ENCODE peak calls at places on chromosomes 4 and X, in six cellular contexts. G is A549, H is endothelial cell of umbilical vein, L is K562, S is GM12878, V is HepG2. N is an unnamed sample.

GRCh38 chr4:38730830-38731646 is 51.8 kb downstream of the TLR10 start:
- DNase-seq in G (peak), H (peak), L (peak), S (peak), V (peak), N (peak)

GRCh38 chr4:104728380-104729122 is 233.9 kb upstream of the CXXC4 start:
- DNase-seq in G (peak), H (no peak), L (no peak), S (no peak), V (peak), N (no peak)

GRCh38 chr4:89754531-89754930 is 82.4 kb downstream of the SNCA start:
- DNase-seq in G (no peak), H (no peak), L (no peak), S (no peak), V (no peak), N (no peak)

GRCh38 chr4:168496834-168497233 is at the start of gene PALLD:
- DNase-seq in G (no peak), H (no peak), L (no peak), S (no peak), V (no peak), N (peak)

GRCh38 chrX:124093222-124093621 is 131.7 kb downstream of the STAG2 start:
- DNase-seq in G (no peak), H (no peak), L (no peak), S (no peak), V (no peak), N (no peak)

GRCh38 chr4:4871267-4872147 is 12.0 kb downstream of the MSX1 start:
- DNase-seq in G (no peak), H (no peak), L (no peak), S (no peak), V (no peak), N (no peak)

GRCh38 chrX:44949125-44949524 is 76.1 kb downstream of the KDM6A start:
- DNase-seq in G (no peak), H (no peak), L (no peak), S (no peak), V (no peak), N (no peak)

GRCh38 chrX:131288738-131289511 is at the start of gene IGSF1:
- DNase-seq in G (no peak), H (no peak), L (peak), S (no peak), V (peak), N (peak)

GRCh38 chr4:184476660-184477059 is 2.3 kb upstream of the IRF2 start:
- DNase-seq in G (no peak), H (no peak), L (peak), S (no peak), V (no peak), N (no peak)

GRCh38 chr4:38292529-38292928 is 332.3 kb downstream of the PTTG2 start:
- DNase-seq in G (no peak), H (no peak), L (no peak), S (no peak), V (peak), N (no peak)

GRCh38 chr4:186902361-186902760 is 178.7 kb upstream of the FAT1 start:
- DNase-seq in G (peak), H (no peak), L (no peak), S (no peak), V (no peak), N (no peak)

GRCh38 chrX:65596270-65596669 is 61.7 kb upstream of the LAS1L start:
- DNase-seq in G (no peak), H (peak), L (peak), S (peak), V (no peak), N (peak)

GRCh38 chr4:138599965-138600364 is 357.8 kb upstream of the SLC7A11 start:
- DNase-seq in G (no peak), H (no peak), L (no peak), S (no peak), V (no peak), N (no peak)

GRCh38 chr4:140103676-140104075 is 50.3 kb downstream of the MAML3 start:
- DNase-seq in G (no peak), H (peak), L (no peak), S (peak), V (no peak), N (peak)

GRCh38 chr4:45033676-45034410 is 307.5 kb upstream of the GNPDA2 start:
- DNase-seq in G (no peak), H (no peak), L (no peak), S (no peak), V (no peak), N (no peak)

GRCh38 chr4:92215471-92215870 is 88.3 kb upstream of the GRID2 start:
- DNase-seq in G (no peak), H (no peak), L (no peak), S (no peak), V (no peak), N (no peak)

GRCh38 chrX:106247162-106247561 is 79.1 kb downstream of the PWWP3B start:
- DNase-seq in G (no peak), H (no peak), L (no peak), S (no peak), V (no peak), N (no peak)

GRCh38 chr4:17647927-17648326 is 33.5 kb downstream of the MED28 start:
- DNase-seq in G (no peak), H (no peak), L (no peak), S (no peak), V (no peak), N (peak)

GRCh38 chr4:56112377-56112776 is 163.6 kb downstream of the CEP135 start:
- DNase-seq in G (no peak), H (no peak), L (no peak), S (no peak), V (no peak), N (no peak)

GRCh38 chrX:107699611-107700010 is 71.3 kb downstream of the PRPS1 start:
- DNase-seq in G (no peak), H (no peak), L (no peak), S (no peak), V (no peak), N (no peak)

GRCh38 chrX:107704181-107704580 is 71.4 kb downstream of the TSC22D3 start:
- DNase-seq in G (no peak), H (no peak), L (no peak), S (no peak), V (no peak), N (no peak)

GRCh38 chrX:107700317-107700774 is 72.0 kb downstream of the PRPS1 start:
- DNase-seq in G (no peak), H (no peak), L (no peak), S (no peak), V (no peak), N (peak)

GRCh38 chrX:107701493-107702121 is 73.3 kb downstream of the PRPS1 start:
- DNase-seq in G (no peak), H (no peak), L (no peak), S (no peak), V (no peak), N (peak)

DNA sequence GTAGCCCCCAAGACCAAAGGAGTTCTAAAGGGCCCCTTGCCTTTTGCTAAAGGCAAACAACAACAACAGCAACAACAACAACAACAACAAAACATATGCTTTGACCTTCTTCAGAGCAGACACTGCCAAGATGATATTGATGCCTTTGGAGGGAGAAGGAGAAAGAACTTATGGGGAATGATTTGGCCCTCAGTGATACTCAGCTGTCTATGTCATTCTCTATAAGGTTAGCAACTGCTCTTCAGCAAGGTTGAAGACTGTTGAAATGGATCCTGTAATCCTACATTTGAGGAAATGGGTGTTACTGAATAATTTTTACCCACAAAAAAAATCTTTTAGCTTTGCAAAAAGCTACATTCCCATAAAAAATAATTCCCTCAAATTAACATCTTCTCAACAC is 72.5 kb downstream of the PRPS1 start:
- DNase-seq in G (no peak), H (no peak), L (no peak), S (no peak), V (no peak), N (no peak)
- TF ChIP-seq MAX in G (no peak), H (no peak), L (no peak), S (no peak), V (no peak), N (no peak)

GRCh38 chrX:154987940-154988339 is 34.6 kb downstream of the F8 start:
- DNase-seq in G (no peak), H (no peak), L (no peak), S (no peak), V (peak), N (no peak)

GRCh38 chrX:154991476-154991875 is 31.0 kb downstream of the F8 start:
- DNase-seq in G (no peak), H (no peak), L (no peak), S (no peak), V (no peak), N (no peak)

GRCh38 chrX:154988719-154989118 is 33.8 kb downstream of the F8 start:
- DNase-seq in G (no peak), H (no peak), L (no peak), S (no peak), V (no peak), N (no peak)

GRCh38 chrX:154991039-154991438 is 31.5 kb downstream of the F8 start:
- DNase-seq in G (no peak), H (no peak), L (no peak), S (peak), V (no peak), N (no peak)

DNA sequence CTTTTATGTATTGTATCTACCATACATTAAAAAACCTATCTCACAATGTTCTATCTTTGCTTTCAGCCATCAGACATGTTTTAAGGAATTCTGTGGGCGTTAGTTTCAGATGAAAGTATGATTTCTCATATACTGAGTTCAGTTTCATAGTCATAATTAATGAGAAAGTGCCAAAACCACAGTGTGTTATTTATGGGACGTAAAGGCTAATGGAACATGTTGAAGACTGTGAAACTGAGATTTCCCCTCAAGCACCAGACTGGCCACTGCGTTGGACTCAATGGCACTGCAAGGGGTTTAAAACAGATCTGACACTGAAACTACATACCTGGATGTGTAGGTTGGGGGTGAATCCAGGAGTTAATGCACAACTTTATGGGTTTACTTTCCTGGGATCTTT is 32.0 kb downstream of the F8 start:
- DNase-seq in G (no peak), H (no peak), L (no peak), S (peak), V (no peak), N (no peak)
- TF ChIP-seq MYC in G (no peak), H (no peak), L (no peak), S (no peak), V (no peak), N (no peak)

GRCh38 chr4:164009435-164009834 is 514.9 kb downstream of the TMA16 start:
- DNase-seq in G (no peak), H (no peak), L (no peak), S (no peak), V (no peak), N (no peak)
- H3K4me3 ChIP-seq in G (no peak), H (no peak), L (no peak), S (no peak), V (no peak), N (no peak)

GRCh38 chr4:27381806-27382205 is 521.2 kb downstream of the STIM2 start:
- DNase-seq in G (no peak), H (no peak), L (no peak), S (no peak), V (no peak), N (no peak)
- TF ChIP-seq MAX in G (no peak), H (no peak), L (no peak), S (no peak), V (no peak), N (no peak)

GRCh38 chrX:150324035-150324728 is 38.9 kb upstream of the MAMLD1 start:
- DNase-seq in G (peak), H (peak), L (peak), S (no peak), V (peak), N (no peak)
- TF ChIP-seq MYC in G (no peak), H (no peak), L (no peak), S (no peak), V (no peak), N (no peak)

GRCh38 chrX:40474205-40474626 is 106.6 kb upstream of the ATP6AP2 start:
- DNase-seq in G (peak), H (no peak), L (no peak), S (no peak), V (peak), N (no peak)
- H3K4me3 ChIP-seq in G (no peak), H (no peak), L (no peak), S (no peak), V (peak), N (no peak)